ENCODE peak calls at places on chromosome 19, in four cellular contexts. B is transverse colon, Y is upper lobe of left lung, L is stomach. P is an unnamed sample.

GRCh38 chr19:53870485-53870844 is 2.8 kb downstream of the MYADM start:
- DNase-seq in B (peak), Y (peak), L (peak), P (no peak)

GRCh38 chr19:34145741-34146202 is 26.5 kb upstream of the LSM14A start:
- DNase-seq in B (peak), Y (peak), L (peak), P (peak)

GRCh38 chr19:42961119-42961518 is 24.1 kb upstream of the PSG7 start:
- DNase-seq in B (no peak), Y (no peak), L (no peak), P (no peak)

GRCh38 chr19:35348909-35349611 is 1.4 kb downstream of the FFAR1 start:
- DNase-seq in B (no peak), Y (peak), L (no peak), P (no peak)

GRCh38 chr19:9075064-9075964 is 11.5 kb upstream of the OR1M1 start:
- DNase-seq in B (peak), Y (peak), L (peak), P (peak)

GRCh38 chr19:34171539-34171876 is 796 bp upstream of the LSM14A start:
- DNase-seq in B (no peak), Y (no peak), L (no peak), P (no peak)

GRCh38 chr19:29705706-29706105 is 9.4 kb downstream of the C19orf12 start:
- DNase-seq in B (no peak), Y (no peak), L (no peak), P (no peak)

GRCh38 chr19:29672933-29673336 is 7.7 kb downstream of the PLEKHF1 start:
- DNase-seq in B (peak), Y (no peak), L (peak), P (no peak)

GRCh38 chr19:11196406-11197287 is 698 bp downstream of the KANK2 start:
- DNase-seq in B (peak), Y (no peak), L (peak), P (no peak)

GRCh38 chr19:33683881-33684549 is 62.3 kb downstream of the CHST8 start:
- DNase-seq in B (no peak), Y (no peak), L (no peak), P (peak)

GRCh38 chr19:18392417-18392816 is 5.0 kb downstream of the LRRC25 start:
- DNase-seq in B (peak), Y (peak), L (peak), P (no peak)

GRCh38 chr19:29771708-29772415 is 39.9 kb upstream of the CCNE1 start:
- DNase-seq in B (peak), Y (peak), L (peak), P (peak)

GRCh38 chr19:18259848-18260247 is 14.4 kb downstream of the IQCN start:
- DNase-seq in B (no peak), Y (no peak), L (no peak), P (no peak)

GRCh38 chr19:2888739-2889224 is 11.9 kb upstream of the ZNF57 start:
- DNase-seq in B (peak), Y (peak), L (no peak), P (no peak)

GRCh38 chr19:10419646-10420443 is 493 bp upstream of the PDE4A start:
- DNase-seq in B (no peak), Y (no peak), L (no peak), P (no peak)

GRCh38 chr19:36152061-36152885 is at the start of gene COX7A1:
- DNase-seq in B (peak), Y (peak), L (no peak), P (no peak)

GRCh38 chr19:28885965-28886364 is 327.0 kb downstream of the UQCRFS1 start:
- DNase-seq in B (no peak), Y (no peak), L (no peak), P (peak)

GRCh38 chr19:7611541-7612279 is 16.0 kb downstream of the CAMSAP3 start:
- DNase-seq in B (no peak), Y (no peak), L (no peak), P (no peak)

GRCh38 chr19:4298772-4299550 is 3.2 kb downstream of the TMIGD2 start:
- DNase-seq in B (no peak), Y (no peak), L (no peak), P (no peak)

GRCh38 chr19:47417107-47417745 is 2.1 kb downstream of the MEIS3 start:
- DNase-seq in B (no peak), Y (no peak), L (no peak), P (no peak)

GRCh38 chr19:7109678-7110289 is 40.3 kb downstream of the ZNF557 start:
- DNase-seq in B (no peak), Y (no peak), L (no peak), P (peak)

GRCh38 chr19:13920940-13921744 is 15.1 kb downstream of the CC2D1A start:
- DNase-seq in B (no peak), Y (peak), L (no peak), P (peak)

GRCh38 chr19:10646781-10647180 is 7.4 kb upstream of the ILF3 start:
- DNase-seq in B (no peak), Y (no peak), L (no peak), P (no peak)

GRCh38 chr19:52494518-52494917 is 33.0 kb upstream of the ZNF808 start:
- DNase-seq in B (no peak), Y (no peak), L (no peak), P (no peak)

GRCh38 chr19:31448221-31448657 is 99.0 kb upstream of the TSHZ3 start:
- DNase-seq in B (peak), Y (peak), L (peak), P (no peak)

GRCh38 chr19:29858000-29858596 is 46.3 kb downstream of the CCNE1 start:
- DNase-seq in B (peak), Y (peak), L (peak), P (no peak)

GRCh38 chr19:8208119-8208709 is 956 bp upstream of the CERS4 start:
- DNase-seq in B (no peak), Y (peak), L (peak), P (no peak)

GRCh38 chr19:28941833-28942232 is 271.1 kb downstream of the UQCRFS1 start:
- DNase-seq in B (no peak), Y (no peak), L (peak), P (no peak)

GRCh38 chr19:58581227-58582141 is 8.3 kb upstream of the MZF1 start:
- DNase-seq in B (peak), Y (peak), L (peak), P (peak)

GRCh38 chr19:11554160-11554559 is 4.9 kb downstream of the ELOF1 start:
- DNase-seq in B (peak), Y (no peak), L (no peak), P (no peak)

GRCh38 chr19:18543814-18544475 is 572 bp upstream of the FKBP8 start:
- DNase-seq in B (peak), Y (peak), L (peak), P (peak)

GRCh38 chr19:39471756-39472536 is 8.7 kb upstream of the TIMM50 start:
- DNase-seq in B (no peak), Y (no peak), L (no peak), P (no peak)

GRCh38 chr19:39472746-39473442 is 7.7 kb upstream of the TIMM50 start:
- DNase-seq in B (no peak), Y (no peak), L (no peak), P (no peak)

GRCh38 chr19:39469036-39469435 is 11.6 kb upstream of the TIMM50 start:
- DNase-seq in B (no peak), Y (no peak), L (no peak), P (no peak)

GRCh38 chr19:39469567-39469966 is 11.1 kb upstream of the TIMM50 start:
- DNase-seq in B (no peak), Y (no peak), L (no peak), P (no peak)

DNA sequence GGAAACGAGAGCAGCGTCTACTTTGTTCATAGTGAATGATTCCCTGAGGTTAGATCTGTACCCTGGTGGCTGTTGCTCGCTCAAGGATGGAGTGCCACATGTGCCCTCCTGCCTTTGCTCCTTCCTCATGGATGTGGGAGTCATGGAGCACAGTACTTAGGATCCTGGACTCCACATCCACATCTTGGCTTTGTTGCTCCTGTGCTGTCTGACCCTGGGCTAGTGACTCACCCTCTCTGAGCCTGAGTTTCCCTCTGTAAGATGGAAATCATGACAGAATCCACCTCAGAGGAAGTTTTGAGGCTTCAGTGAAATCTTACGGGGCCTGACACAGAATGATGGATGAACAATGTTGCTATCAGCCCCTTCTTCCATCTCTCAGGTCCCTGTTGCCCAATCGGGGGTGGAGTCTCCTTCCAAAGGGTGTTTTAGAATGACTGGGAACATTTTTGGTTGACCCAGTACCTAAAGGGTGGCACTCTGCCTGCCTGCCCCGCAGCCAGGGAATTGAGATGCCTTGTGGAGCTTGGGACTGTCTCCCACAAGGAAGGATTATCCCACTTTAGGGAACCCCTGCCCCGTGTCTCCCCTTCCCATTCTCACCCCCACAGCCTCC is 9.8 kb upstream of the TIMM50 start:
- DNase-seq in B (no peak), Y (no peak), L (no peak), P (no peak)
- TF ChIP-seq EP300 in B (no peak), Y (no peak), L (no peak), P (no peak)

GRCh38 chr19:15123031-15123890 is 16.1 kb downstream of the SYDE1 start:
- DNase-seq in B (no peak), Y (no peak), L (no peak), P (no peak)

GRCh38 chr19:15124572-15125231 is 17.5 kb downstream of the SYDE1 start:
- DNase-seq in B (peak), Y (no peak), L (peak), P (peak)

GRCh38 chr19:15122331-15123030 is 15.3 kb downstream of the SYDE1 start:
- DNase-seq in B (no peak), Y (no peak), L (no peak), P (no peak)

GRCh38 chr19:15125232-15126067 is 18.2 kb downstream of the SYDE1 start:
- DNase-seq in B (peak), Y (peak), L (peak), P (peak)

DNA sequence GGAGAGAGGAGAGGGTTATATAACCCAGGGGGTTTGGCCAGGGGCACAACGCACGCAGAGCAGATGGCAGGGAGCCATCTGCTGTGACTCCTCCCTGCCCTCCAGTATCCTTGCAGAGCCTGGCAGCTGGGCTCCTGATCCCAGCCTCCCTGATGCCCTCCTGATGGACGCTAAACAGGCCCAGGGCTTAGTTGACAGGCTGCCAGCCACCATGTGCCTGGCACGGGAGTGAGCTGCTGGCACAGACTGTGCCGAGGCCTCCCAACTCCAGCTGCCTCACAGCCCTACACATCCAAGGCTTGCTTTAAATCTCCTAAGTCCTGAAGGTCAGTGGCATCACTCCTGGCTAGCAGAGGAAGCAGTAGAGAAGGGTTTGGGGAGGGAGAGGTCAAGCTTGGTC is 16.7 kb downstream of the SYDE1 start:
- DNase-seq in B (peak), Y (no peak), L (peak), P (no peak)
- TF ChIP-seq POLR2AphosphoS5 in B (peak), Y (no peak), L (peak), P (no peak)

DNA sequence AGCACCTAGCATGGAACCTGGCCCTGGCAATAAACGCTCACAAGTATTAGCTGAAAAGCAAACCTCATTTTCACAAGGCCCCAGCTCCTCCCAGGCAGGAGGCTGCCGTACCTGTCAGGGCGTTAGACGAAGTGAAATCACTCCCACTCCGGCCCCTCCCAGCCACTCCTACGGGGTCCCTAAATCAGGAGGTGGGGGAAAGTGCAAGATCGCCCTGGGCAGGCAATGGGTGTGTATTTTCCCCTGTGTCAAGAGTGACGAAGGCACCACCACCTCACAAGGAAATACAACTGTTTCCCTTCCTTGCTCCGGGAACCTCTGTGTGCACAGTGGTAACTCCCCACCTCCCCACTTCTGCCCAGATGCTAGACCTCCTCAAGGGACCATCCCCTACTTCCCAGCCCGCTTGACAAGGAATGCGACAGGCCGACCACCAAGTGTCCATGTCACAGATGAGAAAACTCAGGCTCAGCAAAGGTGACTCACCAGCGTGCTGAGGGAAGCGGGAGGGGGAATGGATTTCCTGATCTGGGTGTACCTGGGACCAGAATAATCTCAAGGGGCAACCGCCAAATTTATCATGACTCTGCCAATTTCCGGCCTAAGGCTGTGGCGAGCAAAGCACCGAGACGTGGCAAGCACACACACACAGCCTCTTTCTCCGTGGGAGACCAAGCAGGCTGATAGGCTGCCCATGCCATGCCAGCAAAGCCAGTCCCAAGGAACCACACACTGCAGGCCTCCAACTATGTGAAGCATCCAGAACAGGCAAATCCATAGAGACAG is 7.3 kb downstream of the PPP6R1 start:
- DNase-seq in B (no peak), Y (no peak), L (peak), P (no peak)
- TF ChIP-seq EP300 in B (no peak), Y (no peak), L (no peak), P (no peak)

GRCh38 chr19:45607071-45608029 is 5.3 kb upstream of the GPR4 start:
- DNase-seq in B (peak), Y (peak), L (peak), P (peak)
- TF ChIP-seq POLR2AphosphoS5 in B (no peak), Y (no peak), L (peak), P (no peak)

GRCh38 chr19:6057651-6058365 is 52.5 kb downstream of the RFX2 start:
- DNase-seq in B (no peak), Y (no peak), L (no peak), P (no peak)

GRCh38 chr19:6056282-6056741 is 54.0 kb downstream of the RFX2 start:
- DNase-seq in B (peak), Y (no peak), L (no peak), P (peak)

GRCh38 chr19:6056801-6057650 is 53.3 kb downstream of the RFX2 start:
- DNase-seq in B (peak), Y (peak), L (peak), P (peak)

GRCh38 chr19:6058411-6059201 is 51.7 kb downstream of the RFX2 start:
- DNase-seq in B (peak), Y (no peak), L (no peak), P (no peak)

DNA sequence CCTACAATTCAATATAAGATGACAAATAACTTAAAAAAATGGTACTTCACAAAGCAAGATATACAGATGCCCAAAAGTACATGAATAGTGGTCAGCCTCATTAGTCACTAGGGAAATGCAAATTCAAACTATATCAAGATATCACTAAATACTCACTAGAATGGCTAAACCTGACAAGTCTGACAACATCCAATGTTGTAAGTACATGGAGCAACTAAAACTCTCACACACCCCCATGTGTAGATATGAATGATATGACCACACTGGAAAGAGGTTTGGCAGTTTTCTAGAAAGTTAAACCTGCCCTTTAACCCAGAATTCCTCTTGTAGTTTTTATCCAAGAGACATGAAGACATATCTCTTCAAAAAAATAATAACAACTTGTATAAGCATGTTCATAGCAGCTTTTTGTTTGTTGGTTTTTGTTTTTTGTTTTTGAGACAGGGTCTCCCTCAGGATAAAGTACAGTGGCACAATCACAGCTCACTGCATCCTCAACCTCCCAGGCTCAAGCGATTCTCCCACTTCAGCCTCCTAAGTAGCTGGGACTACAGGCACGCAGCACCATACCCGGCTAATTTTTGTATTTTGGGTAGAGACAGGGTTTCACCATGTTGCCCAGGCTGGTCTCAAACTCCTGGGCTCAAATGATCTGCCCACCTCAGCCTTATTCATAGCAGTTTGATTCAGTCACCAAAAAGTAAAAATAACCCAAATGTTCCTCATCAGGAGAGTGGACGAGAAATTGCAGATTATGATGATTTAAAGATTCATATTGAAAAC is 55.1 kb downstream of the RFX2 start:
- DNase-seq in B (no peak), Y (no peak), L (no peak), P (no peak)
- TF ChIP-seq EP300 in B (no peak), Y (no peak), L (no peak), P (no peak)

DNA sequence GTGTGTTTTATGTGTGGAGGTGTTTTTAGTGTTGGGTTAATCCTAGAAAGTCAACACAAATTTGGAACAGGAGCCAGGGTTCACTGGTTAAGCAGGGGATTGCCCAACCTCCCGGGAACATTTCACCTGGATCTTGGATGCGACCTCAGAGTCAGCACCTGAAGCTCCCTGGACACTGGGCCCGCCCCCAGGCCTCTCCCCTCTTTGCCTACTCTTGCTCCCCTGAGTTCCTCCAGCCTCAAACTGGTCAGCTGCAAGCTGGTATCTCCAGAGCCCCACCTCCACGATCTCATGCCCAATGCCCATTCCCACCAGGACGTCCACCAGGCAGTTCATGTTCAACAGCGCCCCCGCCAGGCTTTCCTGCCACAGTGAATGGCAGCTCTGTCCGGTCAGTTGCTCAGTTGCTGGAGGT is 9.7 kb downstream of the HSD17B14 start:
- DNase-seq in B (peak), Y (peak), L (peak), P (no peak)
- TF ChIP-seq POLR2AphosphoS5 in B (no peak), Y (no peak), L (no peak), P (no peak)

GRCh38 chr19:956747-957451 is 27.2 kb upstream of the WDR18 start:
- DNase-seq in B (no peak), Y (no peak), L (no peak), P (no peak)

GRCh38 chr19:959935-960502 is 24.1 kb upstream of the WDR18 start:
- DNase-seq in B (no peak), Y (no peak), L (no peak), P (peak)

GRCh38 chr19:961866-962620 is 22.1 kb upstream of the WDR18 start:
- DNase-seq in B (peak), Y (no peak), L (no peak), P (peak)

GRCh38 chr19:960601-960938 is 23.6 kb upstream of the WDR18 start:
- DNase-seq in B (no peak), Y (no peak), L (no peak), P (no peak)

DNA sequence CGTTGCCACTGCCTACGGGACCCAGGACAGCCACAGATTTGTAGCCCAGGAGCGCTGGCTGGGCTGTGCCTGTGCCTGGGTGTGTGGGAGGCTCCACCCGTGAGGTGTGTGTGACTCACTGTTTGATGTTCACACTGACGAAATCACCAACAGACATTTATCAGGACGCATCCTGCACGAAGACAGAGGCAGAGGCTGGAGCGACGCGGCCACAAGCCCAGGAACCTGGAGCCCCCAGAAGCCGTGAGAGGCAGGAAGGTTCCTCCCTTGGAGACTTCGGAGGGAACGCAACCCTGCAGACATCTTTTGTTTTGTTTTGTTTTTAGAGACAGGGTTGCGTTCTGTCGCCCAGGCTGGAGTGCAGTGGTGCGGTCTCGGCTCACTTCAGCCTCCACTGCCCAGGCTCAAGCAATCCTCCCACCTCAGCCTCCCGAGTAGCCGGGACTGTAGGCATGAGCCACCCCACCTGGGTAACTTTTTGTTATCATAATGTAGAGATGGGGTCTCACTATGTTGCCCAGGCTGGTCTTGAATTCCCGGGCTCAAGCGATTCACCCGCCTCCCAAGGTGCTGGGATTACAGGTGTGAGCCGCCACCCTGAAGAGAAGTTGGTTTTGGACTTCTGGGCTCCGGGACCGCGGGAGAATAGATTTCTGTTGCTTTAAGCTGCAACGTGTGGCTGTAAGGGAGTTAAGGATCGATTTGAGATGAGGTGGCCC is 25.0 kb upstream of the WDR18 start:
- DNase-seq in B (no peak), Y (no peak), L (no peak), P (peak)
- TF ChIP-seq EP300 in B (no peak), Y (no peak), L (no peak), P (no peak)